ENCODE peak calls at places on chromosomes 1 and 21, in eight cellular contexts. One of them, this sample, is unnamed.

GRCh38 chr21:43318841-43319781 is 107.8 kb downstream of the SIK1 start:
- DNase-seq in transverse colon: peak; percentile 46
- DNase-seq in suprapubic skin: no peak
- DNase-seq in IMR-90: peak; percentile 87
- DNase-seq in NB4: peak; percentile 80
- DNase-seq in K562: peak; percentile 20
- DNase-seq in Peyer's patch: peak; percentile 38
- DNase-seq in lower leg skin: no peak
- DNase-seq in this sample: no peak

GRCh38 chr1:106200711-106201110 is 855.8 kb upstream of the PRMT6 start:
- DNase-seq in transverse colon: no peak
- DNase-seq in suprapubic skin: no peak
- DNase-seq in IMR-90: no peak
- DNase-seq in NB4: no peak
- DNase-seq in K562: no peak
- DNase-seq in Peyer's patch: no peak
- DNase-seq in lower leg skin: no peak
- DNase-seq in this sample: no peak

GRCh38 chr1:219163401-219163954 is 10.2 kb upstream of the LYPLAL1 start:
- DNase-seq in transverse colon: no peak
- DNase-seq in suprapubic skin: no peak
- DNase-seq in IMR-90: no peak
- DNase-seq in NB4: no peak
- DNase-seq in K562: no peak
- DNase-seq in Peyer's patch: no peak
- DNase-seq in lower leg skin: no peak
- DNase-seq in this sample: no peak

GRCh38 chr1:155193275-155193990 is 14.3 kb downstream of the THBS3 start:
- DNase-seq in transverse colon: peak; percentile 93
- DNase-seq in suprapubic skin: peak; percentile 97
- DNase-seq in IMR-90: peak; percentile 81
- DNase-seq in NB4: peak; percentile 91
- DNase-seq in K562: peak; percentile 94
- DNase-seq in Peyer's patch: peak; percentile 68
- DNase-seq in lower leg skin: peak; percentile 97
- DNase-seq in this sample: peak; percentile 86

GRCh38 chr1:165144757-165145397 is 211.6 kb downstream of the LMX1A start:
- DNase-seq in transverse colon: peak; percentile 40
- DNase-seq in suprapubic skin: no peak
- DNase-seq in IMR-90: peak; percentile 44
- DNase-seq in NB4: peak; percentile 50
- DNase-seq in K562: peak; percentile 60
- DNase-seq in Peyer's patch: peak; percentile 17
- DNase-seq in lower leg skin: no peak
- DNase-seq in this sample: no peak

GRCh38 chr1:25065246-25066238 is 135.5 kb upstream of the RUNX3 start:
- DNase-seq in transverse colon: no peak
- DNase-seq in suprapubic skin: no peak
- DNase-seq in IMR-90: peak; percentile 27
- DNase-seq in NB4: no peak
- DNase-seq in K562: no peak
- DNase-seq in Peyer's patch: no peak
- DNase-seq in lower leg skin: no peak
- DNase-seq in this sample: no peak

GRCh38 chr1:224170748-224171478 is 12.1 kb upstream of the DEGS1 start:
- DNase-seq in transverse colon: peak; percentile 28
- DNase-seq in suprapubic skin: no peak
- DNase-seq in IMR-90: no peak
- DNase-seq in NB4: no peak
- DNase-seq in K562: peak; percentile 31
- DNase-seq in Peyer's patch: peak; percentile 34
- DNase-seq in lower leg skin: peak; percentile 56
- DNase-seq in this sample: no peak

GRCh38 chr1:208781391-208782035 is 537.3 kb upstream of the PLXNA2 start:
- DNase-seq in transverse colon: no peak
- DNase-seq in suprapubic skin: no peak
- DNase-seq in IMR-90: no peak
- DNase-seq in NB4: no peak
- DNase-seq in K562: no peak
- DNase-seq in Peyer's patch: no peak
- DNase-seq in lower leg skin: no peak
- DNase-seq in this sample: no peak

GRCh38 chr1:149846042-149846441 is 53.3 kb upstream of the BOLA1 start:
- DNase-seq in transverse colon: no peak
- DNase-seq in suprapubic skin: no peak
- DNase-seq in IMR-90: no peak
- DNase-seq in NB4: peak; percentile 23
- DNase-seq in K562: peak; percentile 32
- DNase-seq in Peyer's patch: peak; percentile 15
- DNase-seq in lower leg skin: peak; percentile 21
- DNase-seq in this sample: no peak

DNA sequence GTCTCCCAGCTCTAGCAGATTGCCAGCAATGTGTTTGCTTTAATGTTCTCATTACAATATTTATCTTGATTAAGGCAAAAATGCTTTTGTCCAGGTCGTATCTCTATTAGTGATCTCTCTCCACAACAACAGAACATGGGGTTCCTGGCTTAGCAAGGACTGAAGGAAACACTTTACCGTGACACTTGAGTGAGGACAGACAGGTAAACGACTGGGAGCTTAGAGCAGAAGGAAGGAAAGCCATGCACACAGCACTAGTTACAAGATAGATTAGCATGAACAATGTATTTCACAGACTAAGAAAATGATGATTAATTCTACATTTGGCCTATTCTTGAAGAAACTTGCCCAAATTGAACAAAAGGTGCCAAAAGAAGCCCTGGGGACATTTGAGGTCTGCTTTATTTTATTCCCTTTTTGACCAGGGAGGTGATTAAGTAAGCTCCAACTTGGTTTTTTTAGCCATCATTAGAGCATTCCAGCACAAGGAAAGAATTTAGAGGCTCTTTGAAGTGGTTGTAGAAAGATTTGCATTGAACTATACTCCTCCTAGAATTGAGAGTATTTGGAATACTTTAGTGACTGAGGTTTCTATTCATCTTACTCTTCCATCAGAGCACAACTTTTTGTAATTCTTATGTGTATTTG is 248.5 kb downstream of the USP25 start:
- DNase-seq in transverse colon: no peak
- DNase-seq in suprapubic skin: no peak
- DNase-seq in IMR-90: peak; percentile 6
- DNase-seq in NB4: no peak
- DNase-seq in K562: no peak
- DNase-seq in Peyer's patch: no peak
- DNase-seq in lower leg skin: no peak
- DNase-seq in this sample: no peak
- TF ChIP-seq CTCF in transverse colon: no peak
- TF ChIP-seq CTCF in suprapubic skin: no peak
- TF ChIP-seq CTCF in IMR-90: no peak
- TF ChIP-seq CTCF in NB4: no peak
- TF ChIP-seq CTCF in K562: no peak
- TF ChIP-seq CTCF in Peyer's patch: no peak
- TF ChIP-seq CTCF in lower leg skin: no peak
- TF ChIP-seq CTCF in this sample: no peak

GRCh38 chr1:42219627-42220026 is 55.1 kb upstream of the GUCA2A start:
- DNase-seq in transverse colon: no peak
- DNase-seq in suprapubic skin: no peak
- DNase-seq in IMR-90: no peak
- DNase-seq in NB4: no peak
- DNase-seq in K562: no peak
- DNase-seq in Peyer's patch: no peak
- DNase-seq in lower leg skin: no peak
- DNase-seq in this sample: no peak

GRCh38 chr1:42223036-42223435 is 58.5 kb upstream of the GUCA2A start:
- DNase-seq in transverse colon: no peak
- DNase-seq in suprapubic skin: no peak
- DNase-seq in IMR-90: no peak
- DNase-seq in NB4: no peak
- DNase-seq in K562: no peak
- DNase-seq in Peyer's patch: no peak
- DNase-seq in lower leg skin: no peak
- DNase-seq in this sample: no peak

DNA sequence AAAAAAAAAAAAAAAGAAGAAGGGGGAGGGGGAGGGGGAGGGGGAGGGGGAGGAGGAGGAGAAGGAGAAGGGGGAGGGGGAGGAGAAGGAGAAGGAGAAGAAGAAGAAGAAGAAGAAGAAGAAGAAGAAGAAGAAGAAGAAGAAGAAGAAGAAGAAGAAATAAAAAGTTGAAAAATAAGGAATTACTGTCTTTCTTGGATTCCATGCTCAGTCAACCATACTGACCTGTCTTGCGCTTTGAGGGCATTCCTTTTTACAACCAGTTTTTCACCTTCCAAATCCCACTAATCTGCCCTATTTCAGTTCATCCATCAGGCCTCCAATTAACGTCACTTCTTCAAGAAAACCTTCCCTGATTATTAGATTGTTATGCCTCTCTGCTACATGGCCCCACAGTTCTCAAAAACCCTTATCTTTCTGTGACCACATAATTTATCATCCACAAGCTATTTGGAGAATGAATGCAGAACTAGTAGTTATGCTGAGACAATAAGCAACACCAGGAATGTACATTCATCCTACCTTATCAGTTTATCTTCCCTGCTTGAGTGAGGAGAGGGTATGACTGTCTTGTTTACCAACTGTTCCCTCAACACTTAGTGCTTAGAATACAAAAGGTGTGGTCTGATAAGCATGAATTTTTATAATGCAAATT is 57.5 kb upstream of the GUCA2A start:
- DNase-seq in transverse colon: no peak
- DNase-seq in suprapubic skin: no peak
- DNase-seq in IMR-90: peak; percentile 74
- DNase-seq in NB4: no peak
- DNase-seq in K562: peak; percentile 18
- DNase-seq in Peyer's patch: no peak
- DNase-seq in lower leg skin: no peak
- DNase-seq in this sample: no peak
- H3K4me3 ChIP-seq in transverse colon: no peak overlapping the region
- H3K4me3 ChIP-seq in suprapubic skin: no peak overlapping the region
- H3K4me3 ChIP-seq in IMR-90: no peak overlapping the region
- H3K4me3 ChIP-seq in NB4: no peak overlapping the region
- H3K4me3 ChIP-seq in K562: no peak overlapping the region
- H3K4me3 ChIP-seq in Peyer's patch: no peak overlapping the region
- H3K4me3 ChIP-seq in lower leg skin: no peak overlapping the region
- H3K4me3 ChIP-seq in this sample: no peak overlapping the region

GRCh38 chr1:117366982-117367768 is at the start of gene MAN1A2:
- DNase-seq in transverse colon: peak; percentile 92
- DNase-seq in suprapubic skin: peak; percentile 86
- DNase-seq in IMR-90: peak; percentile 69
- DNase-seq in NB4: peak; percentile 90
- DNase-seq in K562: peak; percentile 93
- DNase-seq in Peyer's patch: peak; percentile 86
- DNase-seq in lower leg skin: peak; percentile 95
- DNase-seq in this sample: peak; percentile 88
- TF ChIP-seq POLR2A in transverse colon: peak; percentile 84
- TF ChIP-seq POLR2A in suprapubic skin: no peak
- TF ChIP-seq POLR2A in IMR-90: no peak
- TF ChIP-seq POLR2A in NB4: peak; percentile 72
- TF ChIP-seq POLR2A in K562: peak; percentile 73
- TF ChIP-seq POLR2A in Peyer's patch: peak; percentile 81
- TF ChIP-seq POLR2A in lower leg skin: no peak
- TF ChIP-seq POLR2A in this sample: peak; percentile 80

GRCh38 chr1:177429234-177429633 is 258.5 kb downstream of the BRINP2 start:
- DNase-seq in transverse colon: no peak
- DNase-seq in suprapubic skin: no peak
- DNase-seq in IMR-90: no peak
- DNase-seq in NB4: no peak
- DNase-seq in K562: no peak
- DNase-seq in Peyer's patch: no peak
- DNase-seq in lower leg skin: no peak
- DNase-seq in this sample: no peak

GRCh38 chr1:177431123-177431522 is 260.4 kb downstream of the BRINP2 start:
- DNase-seq in transverse colon: no peak
- DNase-seq in suprapubic skin: no peak
- DNase-seq in IMR-90: no peak
- DNase-seq in NB4: no peak
- DNase-seq in K562: no peak
- DNase-seq in Peyer's patch: no peak
- DNase-seq in lower leg skin: no peak
- DNase-seq in this sample: no peak

GRCh38 chr1:177432897-177433296 is 262.1 kb downstream of the BRINP2 start:
- DNase-seq in transverse colon: no peak
- DNase-seq in suprapubic skin: no peak
- DNase-seq in IMR-90: peak; percentile 1
- DNase-seq in NB4: peak; percentile 8
- DNase-seq in K562: no peak
- DNase-seq in Peyer's patch: no peak
- DNase-seq in lower leg skin: no peak
- DNase-seq in this sample: no peak
- TF ChIP-seq CTCF in transverse colon: no peak
- TF ChIP-seq CTCF in suprapubic skin: no peak
- TF ChIP-seq CTCF in IMR-90: peak; percentile 19
- TF ChIP-seq CTCF in NB4: no peak
- TF ChIP-seq CTCF in K562: no peak
- TF ChIP-seq CTCF in Peyer's patch: no peak
- TF ChIP-seq CTCF in lower leg skin: no peak
- TF ChIP-seq CTCF in this sample: no peak